ENCODE peak calls at places on chromosomes 1 and 21, in five cellular contexts. L is WTC11, H is HCEC 1CT, Z is AG08396, W is AG08395. M is an unnamed sample.

GRCh38 chr21:46550511-46550941 is 54.4 kb downstream of the S100B start:
- DNase-seq in L (no peak), H (no peak), Z (no peak), W (no peak), M (no peak)

GRCh38 chr1:25658791-25659431 is 42.3 kb downstream of the MAN1C1 start:
- DNase-seq in Z (no peak), H (no peak), L (no peak), W (no peak), M (no peak)

GRCh38 chr1:158506369-158506987 is 34.5 kb downstream of the OR10R2 start:
- DNase-seq in W (no peak), Z (no peak), L (peak), H (peak), M (no peak)

GRCh38 chr1:5053744-5054143 is 399.3 kb downstream of the AJAP1 start:
- DNase-seq in L (no peak), W (no peak), H (no peak), Z (no peak), M (no peak)

GRCh38 chr1:61337471-61337870 is 255.1 kb downstream of the NFIA start:
- DNase-seq in Z (peak), W (no peak), H (peak), L (no peak), M (no peak)

GRCh38 chr1:242890211-242890741 is 364.8 kb downstream of the CEP170 start:
- DNase-seq in H (no peak), Z (no peak), W (no peak), L (peak), M (no peak)

GRCh38 chr1:117066367-117066766 is 6.2 kb downstream of the TTF2 start:
- DNase-seq in H (no peak), Z (no peak), W (no peak), L (no peak), M (no peak)

GRCh38 chr1:201501144-201501543 is 5.8 kb downstream of the CSRP1 start:
- DNase-seq in W (no peak), L (no peak), Z (no peak), H (peak), M (no peak)

GRCh38 chr1:21764615-21765423 is 18.1 kb downstream of the USP48 start:
- DNase-seq in H (peak), W (peak), L (no peak), Z (peak), M (no peak)

GRCh38 chr21:41171210-41171609 is 3.2 kb downstream of the BACE2 start:
- DNase-seq in L (no peak), Z (no peak), W (no peak), H (no peak), M (no peak)

GRCh38 chr1:210726621-210727020 is 397.9 kb downstream of the HHAT start:
- DNase-seq in Z (no peak), W (peak), H (no peak), L (peak), M (no peak)

GRCh38 chr21:36517366-36518075 is 37.6 kb upstream of the CLDN14 start:
- DNase-seq in Z (no peak), W (no peak), H (no peak), L (no peak), M (no peak)

GRCh38 chr1:27564710-27565649 is 39.0 kb downstream of the AHDC1 start:
- DNase-seq in L (no peak), W (no peak), H (no peak), Z (no peak), M (no peak)

GRCh38 chr1:212752934-212753497 is 38.6 kb downstream of the NSL1 start:
- DNase-seq in W (no peak), L (no peak), Z (no peak), H (no peak), M (no peak)

GRCh38 chr1:115890618-115891017 is 49.7 kb upstream of the NHLH2 start:
- DNase-seq in Z (no peak), W (no peak), L (no peak), H (no peak), M (no peak)

GRCh38 chr1:94807742-94808491 is 12.2 kb upstream of the SLC44A3 start:
- DNase-seq in Z (no peak), W (no peak), H (no peak), L (no peak), M (peak)

GRCh38 chr1:161827786-161828185 is 61.7 kb downstream of the ATF6 start:
- DNase-seq in Z (peak), W (peak), L (no peak), H (peak), M (no peak)

GRCh38 chr1:38029725-38030511 is 16.7 kb downstream of the POU3F1 start:
- DNase-seq in H (peak), L (no peak), Z (peak), W (peak), M (no peak)

GRCh38 chr1:180863158-180863775 is 49.4 kb upstream of the KIAA1614 start:
- DNase-seq in W (peak), Z (peak), L (no peak), H (peak), M (no peak)

GRCh38 chr1:169548312-169548711 is 38.0 kb downstream of the F5 start:
- DNase-seq in H (no peak), Z (no peak), W (no peak), L (no peak), M (no peak)

GRCh38 chr1:166730299-166730888 is 108.9 kb upstream of the POGK start:
- DNase-seq in L (no peak), W (no peak), Z (peak), H (no peak), M (no peak)

GRCh38 chr1:208201241-208201640 is 42.9 kb downstream of the PLXNA2 start:
- DNase-seq in L (no peak), W (peak), H (peak), Z (peak), M (no peak)

GRCh38 chr1:34156739-34157138 is 8.3 kb downstream of the CSMD2 start:
- DNase-seq in Z (no peak), H (no peak), L (peak), W (no peak), M (no peak)

GRCh38 chr21:35138665-35139381 is 89.7 kb upstream of the RUNX1 start:
- DNase-seq in L (no peak), H (peak), W (no peak), Z (peak), M (no peak)

GRCh38 chr1:95506736-95507404 is 272.9 kb downstream of the RWDD3 start:
- DNase-seq in L (no peak), Z (no peak), H (no peak), W (no peak), M (no peak)

M was measured in GF-D8.